ENCODE peak calls at places on chromosome 20, in four cellular contexts. L is activated CD4-positive, alpha-beta T cell treated with anti-CD3 and anti-CD28 coated beads, Interleukin-2, amount 50 U/mL, for 4 hours; F is stimulated activated CD4-positive, alpha-beta T cell treated with anti-CD3 and anti-CD28 coated beads, Interleukin-15, amount 100 ng/mL, for 1 hour; T is GM10248. R is an unnamed sample.
A peak's percentile ranks its signal among the peaks of the same experiment; 100 is the strongest.

GRCh38 chr20:36804425-36804824 is 30.9 kb upstream of the DSN1 start:
- DNase-seq in L (no peak), F (no peak), T (no peak), R (no peak)

GRCh38 chr20:22928679-22929078 is 106.4 kb upstream of the SSTR4 start:
- DNase-seq in L (no peak), F (no peak), T (no peak), R (no peak)

GRCh38 chr20:24994186-24994465 is 1.6 kb upstream of the APMAP start:
- DNase-seq in L (no peak), F (no peak), T (no peak), R (no peak)

GRCh38 chr20:9119776-9120175 is 50.9 kb downstream of the PLCB4 start:
- DNase-seq in L (no peak), F (no peak), T (no peak), R (no peak)

GRCh38 chr20:49343246-49343645 is 65.4 kb upstream of the ZNFX1 start:
- DNase-seq in L (no peak), F (no peak), T (no peak), R (no peak)

GRCh38 chr20:46746972-46747371 is 37.5 kb downstream of the SLC2A10 start:
- DNase-seq in L (no peak), F (no peak), T (no peak), R (peak; percentile 32)

GRCh38 chr20:60252866-60253265 is 294.6 kb downstream of the CDH26 start:
- DNase-seq in L (no peak), F (no peak), T (no peak), R (no peak)

GRCh38 chr20:48880936-48881657 is 40.4 kb upstream of the ARFGEF2 start:
- DNase-seq in L (no peak), F (no peak), T (no peak), R (peak; percentile 45)

GRCh38 chr20:50200482-50201104 is 10.0 kb downstream of the CEBPB start:
- DNase-seq in L (no peak), F (no peak), T (no peak), R (no peak)

GRCh38 chr20:1588166-1588868 is 30.8 kb upstream of the SIRPD start:
- DNase-seq in L (no peak), F (no peak), T (no peak), R (no peak)

GRCh38 chr20:58069796-58070663 is 158.4 kb downstream of the ANKRD60 start:
- DNase-seq in L (no peak), F (no peak), T (no peak), R (no peak)

GRCh38 chr20:32536861-32537656 is 48.1 kb downstream of the NOL4L start:
- DNase-seq in L (peak; percentile 39), F (peak; percentile 36), T (no peak), R (no peak)

GRCh38 chr20:58790440-58790839 is 60.3 kb downstream of the GNAS-AS1 start:
- DNase-seq in L (no peak), F (no peak), T (no peak), R (no peak)

GRCh38 chr20:32271620-32272019 is 5.8 kb upstream of the KIF3B start:
- DNase-seq in L (no peak), F (no peak), T (no peak), R (no peak)

GRCh38 chr20:17379651-17380050 is 151.5 kb downstream of the BFSP1 start:
- DNase-seq in L (no peak), F (no peak), T (no peak), R (no peak)